ENCODE peak calls at places on chromosomes 2 and 18, in four cellular contexts. X is RWPE2, E is adrenal gland, L is SK-N-SH. S is an unnamed sample.

GRCh38 chr2:62304429-62305417 is 108.8 kb downstream of the B3GNT2 start:
- DNase-seq in X (peak; percentile 67), L (peak; percentile 25), E (peak; percentile 94), S (no peak)

GRCh38 chr2:7819860-7820259 is 862.0 kb upstream of the ID2 start:
- DNase-seq in X (no peak), L (no peak), E (no peak), S (no peak)

GRCh38 chr2:17857016-17857415 is 21.5 kb upstream of the KCNS3 start:
- DNase-seq in E (no peak), X (no peak), L (no peak), S (no peak)

GRCh38 chr2:205680067-205680466 is 2.2 kb upstream of the NRP2 start:
- DNase-seq in E (peak; percentile 66), X (no peak), L (peak; percentile 70), S (peak; percentile 95)

GRCh38 chr18:59742325-59743111 is 45.3 kb upstream of the CCBE1 start:
- DNase-seq in L (no peak), E (no peak), X (no peak), S (no peak)

GRCh38 chr18:36045241-36045999 is 21.9 kb downstream of the RPRD1A start:
- DNase-seq in X (no peak), E (no peak), L (no peak), S (no peak)

GRCh38 chr18:77065221-77065981 is 67.2 kb downstream of the MBP start:
- DNase-seq in X (no peak), L (no peak), E (no peak), S (no peak)

GRCh38 chr2:182866461-182867369 is at the start of gene FRZB:
- DNase-seq in X (peak; percentile 55), E (peak; percentile 57), L (peak; percentile 84), S (peak; percentile 36)

GRCh38 chr2:233428438-233428837 is 74.1 kb downstream of the DGKD start:
- DNase-seq in E (no peak), L (no peak), X (no peak), S (no peak)

GRCh38 chr18:63603772-63604171 is 16.6 kb downstream of the SERPINB13 start:
- DNase-seq in X (no peak), E (no peak), L (no peak), S (no peak)

GRCh38 chr18:78786776-78787175 is 192.8 kb upstream of the SALL3 start:
- DNase-seq in E (no peak), L (no peak), X (no peak), S (no peak)

GRCh38 chr18:78965917-78966878 is 13.4 kb upstream of the SALL3 start:
- DNase-seq in L (no peak), E (no peak), X (no peak), S (no peak)

GRCh38 chr18:49597556-49597955 is 35.7 kb downstream of the LIPG start:
- DNase-seq in L (peak; percentile 67), X (no peak), E (no peak), S (no peak)

GRCh38 chr18:46466236-46467160 is 190.5 kb downstream of the LOXHD1 start:
- DNase-seq in X (no peak), L (no peak), E (no peak), S (peak; percentile 61)

GRCh38 chr2:74812787-74813200 is 21.1 kb upstream of the HK2 start:
- DNase-seq in X (no peak), E (no peak), L (no peak), S (no peak)

GRCh38 chr2:218570850-218571249 is 2.2 kb downstream of the CNOT9 start:
- DNase-seq in E (no peak), L (no peak), X (no peak), S (no peak)

GRCh38 chr2:144595686-144596073 is 75.8 kb upstream of the ZEB2 start:
- DNase-seq in X (no peak), L (no peak), E (no peak), S (no peak)

GRCh38 chr2:24792542-24792873 is 683 bp downstream of the PTRHD1 start:
- DNase-seq in E (no peak), L (no peak), X (no peak), S (no peak)

GRCh38 chr2:190105554-190105953 is 43.0 kb upstream of the MSTN start:
- DNase-seq in X (no peak), L (peak; percentile 60), E (no peak), S (no peak)

GRCh38 chr2:191637182-191638078 is 40.5 kb upstream of the NABP1 start:
- DNase-seq in E (no peak), X (no peak), L (no peak), S (no peak)

GRCh38 chr2:8086796-8087479 is 594.9 kb upstream of the ID2 start:
- DNase-seq in X (peak; percentile 62), E (peak; percentile 16), L (no peak), S (no peak)

GRCh38 chr2:71223767-71224333 is 3.1 kb downstream of the PAIP2B start:
- DNase-seq in X (peak; percentile 61), L (peak; percentile 52), E (peak; percentile 66), S (peak; percentile 72)

GRCh38 chr18:37577051-37577611 is 11.5 kb upstream of the CELF4 start:
- DNase-seq in E (no peak), L (no peak), X (no peak), S (peak; percentile 85)

GRCh38 chr2:217356142-217356541 is 496.3 kb upstream of the TNP1 start:
- DNase-seq in X (no peak), E (no peak), L (no peak), S (no peak)

GRCh38 chr2:188766086-188766856 is 207.9 kb upstream of the COL3A1 start:
- DNase-seq in X (no peak), E (no peak), L (no peak), S (no peak)

GRCh38 chr2:9102861-9103662 is 99.6 kb upstream of the MBOAT2 start:
- DNase-seq in L (peak; percentile 47), X (no peak), E (no peak), S (no peak)

GRCh38 chr2:33552758-33553461 is 46.2 kb downstream of the FAM98A start:
- DNase-seq in E (peak; percentile 12), X (no peak), L (no peak), S (no peak)

GRCh38 chr18:74477771-74478170 is 18.4 kb upstream of the CNDP2 start:
- DNase-seq in E (no peak), X (no peak), L (no peak), S (no peak)

GRCh38 chr2:53460347-53460746 is 307.3 kb upstream of the CHAC2 start:
- DNase-seq in L (no peak), E (peak; percentile 29), X (no peak), S (no peak)

GRCh38 chr2:172586255-172586891 is 30.5 kb downstream of the PDK1 start:
- DNase-seq in L (no peak), E (no peak), X (no peak), S (no peak)

GRCh38 chr2:27683390-27684071 is 19.8 kb downstream of the SLC4A1AP start:
- DNase-seq in X (no peak), L (peak; percentile 78), E (peak; percentile 85), S (peak; percentile 97)

DNA sequence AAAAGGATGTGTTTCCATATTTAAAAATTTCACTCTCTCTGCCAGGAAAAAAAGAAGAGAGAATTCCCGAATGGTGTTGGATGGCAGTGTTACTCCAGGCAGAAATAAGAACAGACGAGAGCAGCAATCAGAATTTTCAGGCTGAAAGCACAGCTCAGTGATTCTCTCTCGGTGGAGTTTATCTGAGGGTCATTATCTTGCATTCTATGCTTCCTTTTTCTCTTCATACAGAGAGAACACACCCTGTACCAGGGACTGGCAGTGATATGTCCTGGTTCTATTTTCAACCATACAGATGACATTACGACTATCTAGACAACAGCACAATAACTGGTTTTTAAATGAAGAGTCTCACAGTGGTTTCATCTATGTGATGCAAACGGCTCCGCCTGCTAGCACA is 62.0 kb downstream of the CABYR start:
- DNase-seq in E (no peak), X (no peak), L (no peak), S (no peak)
- H3K4me1 ChIP-seq in E (no peaks in the 10 kb centered on the region), X (no peaks in the 10 kb centered on the region), L (no peaks in the 10 kb centered on the region), S (no peaks in the 10 kb centered on the region)

GRCh38 chr2:69637923-69638322 is 5.6 kb downstream of the AAK1 start:
- DNase-seq in X (no peak), L (no peak), E (no peak), S (no peak)
- H3K4me1 ChIP-seq in X (peaks cover 3% of the 10 kb centered on the region), L (peaks cover 24% of the 10 kb centered on the region), E (peaks cover 12% of the 10 kb centered on the region), S (no peaks in the 10 kb centered on the region)

GRCh38 chr2:85594715-85595377 is 699 bp upstream of the RNF181 start:
- DNase-seq in E (no peak), X (no peak), L (no peak), S (no peak)

GRCh38 chr2:85597241-85597640 is 1.7 kb downstream of the RNF181 start:
- DNase-seq in L (no peak), E (no peak), X (no peak), S (no peak)

GRCh38 chr2:85596486-85597143 is 1.1 kb downstream of the RNF181 start:
- DNase-seq in X (no peak), L (no peak), E (no peak), S (no peak)

GRCh38 chr2:85593023-85593422 is 2.5 kb upstream of the RNF181 start:
- DNase-seq in L (no peak), E (no peak), X (no peak), S (no peak)

DNA sequence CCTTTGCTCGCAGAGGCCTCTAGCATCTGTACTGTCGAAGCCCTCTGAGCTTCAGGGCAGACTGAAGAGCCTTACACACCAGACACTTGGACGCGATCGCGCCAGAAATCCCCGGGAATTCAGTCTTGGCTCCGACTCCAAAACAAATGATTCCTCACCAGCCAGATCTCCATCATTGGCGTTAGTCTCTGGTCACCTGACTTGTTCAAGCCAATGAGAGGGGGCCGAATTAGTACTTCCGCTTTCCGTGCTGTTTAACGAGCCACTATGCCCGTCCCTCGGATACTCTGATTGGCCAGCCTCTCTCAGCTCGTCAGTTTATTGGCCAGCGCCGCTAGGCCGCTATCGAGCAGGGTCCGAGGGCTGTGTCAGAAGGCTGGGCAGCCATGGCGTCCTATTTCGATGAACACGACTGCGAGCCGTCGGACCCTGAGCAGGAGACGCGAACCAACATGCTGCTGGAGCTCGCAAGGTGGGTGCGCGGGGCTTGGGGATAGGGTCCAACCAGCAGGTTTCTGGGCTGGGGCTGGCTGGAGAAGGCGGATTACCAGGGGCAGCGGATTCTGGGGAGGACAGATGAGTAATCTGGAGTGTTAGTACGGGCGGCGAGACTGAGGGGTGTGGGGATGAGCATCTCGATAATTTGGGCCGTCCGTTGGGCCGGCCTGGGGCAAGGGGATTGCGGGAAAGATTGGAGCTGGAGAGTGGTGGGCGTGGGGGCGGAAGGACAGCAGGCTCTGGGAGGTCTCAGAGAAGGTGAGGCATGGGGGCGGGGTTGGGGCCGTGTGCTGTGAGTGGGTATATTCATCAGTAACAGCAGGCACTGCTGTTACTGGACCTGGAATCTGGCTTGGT is at the start of gene RNF181:
- DNase-seq in E (peak; percentile 98), X (peak; percentile 95), L (peak; percentile 95), S (peak; percentile 97)
- H3K4me1 ChIP-seq in E (peaks cover 15% of the 10 kb centered on the region), X (peaks cover 2% of the 10 kb centered on the region), L (peaks cover 17% of the 10 kb centered on the region), S (peaks cover 2% of the 10 kb centered on the region)

DNA sequence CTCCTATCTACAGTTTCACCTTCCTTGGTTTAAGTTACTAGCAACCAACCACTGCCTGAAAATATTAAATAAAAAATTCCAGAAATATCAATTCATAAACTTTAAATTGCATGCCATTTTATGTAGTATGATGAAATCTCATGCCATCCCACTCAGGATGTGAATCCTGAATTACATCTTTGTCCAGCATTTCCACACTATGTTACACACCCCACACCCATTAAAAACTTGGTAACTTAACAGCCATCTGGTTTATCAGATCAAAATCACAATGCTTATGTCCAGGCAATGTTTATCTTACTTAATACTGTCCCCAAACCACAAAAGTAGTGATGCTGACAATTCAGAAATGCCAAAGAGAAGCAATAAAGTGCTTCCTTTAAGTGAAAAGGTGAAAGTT is 21.6 kb downstream of the CUL3 start:
- DNase-seq in L (no peak), E (no peak), X (no peak), S (no peak)
- H3K4me1 ChIP-seq in L (no peaks in the 10 kb centered on the region), E (peaks cover under 1% of the 10 kb centered on the region), X (peaks cover 3% of the 10 kb centered on the region), S (no peaks in the 10 kb centered on the region)

GRCh38 chr2:128750328-128751165 is 431.9 kb upstream of the HS6ST1 start:
- DNase-seq in E (peak; percentile 66), X (no peak), L (no peak), S (no peak)
- H3K4me1 ChIP-seq in E (peaks cover 19% of the 10 kb centered on the region), X (peaks cover 17% of the 10 kb centered on the region), L (peaks cover 10% of the 10 kb centered on the region), S (peaks cover 5% of the 10 kb centered on the region)

S was measured in NT2/D1.